ENCODE peak calls at places on chromosomes 3 and 15, in six cellular contexts. T is tibial artery, K is left lung, N is IMR-90, D is GM13976, J is foreskin fibroblast. H is an unnamed sample.

GRCh38 chr15:63576441-63576840 is 20.7 kb upstream of the FBXL22 start:
- DNase-seq in T (no peak), K (no peak), N (no peak), D (no peak), J (peak), H (no peak)

GRCh38 chr3:126146525-126147146 is 33.8 kb downstream of the ALDH1L1 start:
- DNase-seq in T (no peak), K (peak), N (no peak), D (peak), J (no peak), H (no peak)

GRCh38 chr3:150243466-150243865 is 164.6 kb upstream of the TSC22D2 start:
- DNase-seq in T (no peak), K (no peak), N (no peak), D (no peak), J (no peak), H (no peak)

GRCh38 chr3:128170866-128171516 is 17.7 kb downstream of the EEFSEC start:
- DNase-seq in T (peak), K (no peak), N (peak), D (no peak), J (peak), H (no peak)

GRCh38 chr3:19934098-19934566 is at the start of gene EFHB:
- DNase-seq in T (no peak), K (peak), N (peak), D (no peak), J (peak), H (no peak)

GRCh38 chr15:95760508-95760907 is 570.0 kb upstream of the NR2F2 start:
- DNase-seq in T (no peak), K (no peak), N (no peak), D (no peak), J (peak), H (no peak)

GRCh38 chr3:74139648-74140047 is 474.8 kb downstream of the CNTN3 start:
- DNase-seq in T (no peak), K (no peak), N (no peak), D (no peak), J (peak), H (no peak)

GRCh38 chr3:14397531-14397930 is 4.9 kb upstream of the SLC6A6 start:
- DNase-seq in T (peak), K (no peak), N (no peak), D (no peak), J (no peak), H (no peak)

GRCh38 chr3:124456506-124456905 is 273.7 kb upstream of the UMPS start:
- DNase-seq in T (no peak), K (no peak), N (no peak), D (no peak), J (no peak), H (no peak)

GRCh38 chr3:24088782-24089181 is 143.7 kb downstream of the NR1D2 start:
- DNase-seq in T (no peak), K (no peak), N (peak), D (peak), J (peak), H (no peak)

GRCh38 chr3:80533553-80533952 is 765.8 kb upstream of the ROBO1 start:
- DNase-seq in T (no peak), K (no peak), N (no peak), D (no peak), J (no peak), H (no peak)
- TF ChIP-seq CTCF in T (no peak), K (no peak), N (no peak), D (no peak), J (no peak), H (no peak)

DNA sequence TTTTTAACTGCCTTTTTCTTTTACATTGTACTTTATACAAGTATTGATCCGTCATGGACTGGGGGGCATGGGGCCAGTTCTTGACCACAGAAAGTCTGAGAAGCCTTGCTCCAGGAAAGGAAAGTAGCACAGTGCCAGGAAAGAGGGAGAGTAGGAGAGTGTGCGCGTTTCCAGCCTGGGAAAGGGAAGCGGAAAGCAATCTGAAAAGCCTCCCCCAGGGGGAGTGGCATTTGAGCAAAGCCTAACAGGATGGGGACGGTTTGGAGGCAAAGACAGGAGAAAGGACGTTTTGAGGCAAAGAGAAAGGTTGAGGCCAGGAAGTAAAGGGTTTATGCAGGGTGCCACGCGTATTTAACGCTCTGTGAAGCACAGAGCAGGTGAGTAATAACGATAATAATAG is 116.9 kb downstream of the RORA start:
- DNase-seq in T (no peak), K (no peak), N (no peak), D (no peak), J (no peak), H (no peak)
- TF ChIP-seq CTCF in T (no peak), K (no peak), N (no peak), D (no peak), J (no peak), H (no peak)

GRCh38 chr15:57857871-57858270 is 151.4 kb downstream of the POLR2M start:
- DNase-seq in T (no peak), K (no peak), N (no peak), D (no peak), J (no peak), H (no peak)
- TF ChIP-seq CTCF in T (no peak), K (no peak), N (no peak), D (no peak), J (no peak), H (no peak)

GRCh38 chr3:160956785-160957184 is 148.4 kb downstream of the B3GALNT1 start:
- DNase-seq in T (no peak), K (no peak), N (peak), D (peak), J (peak), H (no peak)
- TF ChIP-seq CTCF in T (no peak), K (no peak), N (peak), D (peak), J (peak), H (peak)

GRCh38 chr15:29369261-29369660 is 99.6 kb upstream of the NSMCE3 start:
- DNase-seq in T (no peak), K (no peak), N (no peak), D (no peak), J (no peak), H (no peak)

GRCh38 chr15:29361560-29361959 is 91.9 kb upstream of the NSMCE3 start:
- DNase-seq in T (no peak), K (no peak), N (no peak), D (no peak), J (no peak), H (no peak)

DNA sequence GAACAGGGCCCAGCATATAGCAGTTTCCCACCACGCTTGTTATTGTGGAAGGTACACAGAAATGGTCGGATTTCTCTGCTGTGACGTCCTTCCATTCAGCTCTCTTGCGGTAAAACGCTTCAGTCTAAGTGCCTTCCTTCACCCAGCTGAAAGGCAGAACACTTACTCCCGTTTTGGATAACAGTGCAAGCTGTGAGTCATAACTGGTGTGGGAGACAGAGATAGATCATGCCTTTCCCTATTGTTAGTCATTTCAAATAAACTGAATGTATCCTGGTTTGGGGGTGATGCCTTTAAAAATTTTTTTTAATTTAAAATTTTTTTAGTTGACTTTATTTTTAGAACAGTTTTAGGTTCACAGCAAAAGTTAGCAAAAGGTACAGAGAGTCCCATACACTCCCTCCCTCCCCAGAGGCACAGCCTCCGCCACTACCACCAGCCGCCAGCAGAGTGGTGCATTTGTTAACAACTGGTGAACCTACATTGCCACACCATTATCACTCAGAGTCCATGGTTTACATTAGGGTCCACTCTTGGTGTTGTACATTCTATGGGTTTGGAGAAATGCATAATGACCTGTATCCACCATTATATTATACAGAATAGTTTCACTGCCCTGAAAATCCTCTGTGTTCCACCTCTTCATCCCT is 94.9 kb upstream of the NSMCE3 start:
- DNase-seq in T (no peak), K (no peak), N (peak), D (no peak), J (peak), H (no peak)
- TF ChIP-seq CTCF in T (no peak), K (no peak), N (no peak), D (no peak), J (no peak), H (no peak)

GRCh38 chr3:134839422-134839821 is 44.4 kb downstream of the EPHB1 start:
- DNase-seq in T (no peak), K (no peak), N (no peak), D (no peak), J (no peak), H (peak)

GRCh38 chr3:134839990-134840389 is 44.9 kb downstream of the EPHB1 start:
- DNase-seq in T (peak), K (no peak), N (no peak), D (no peak), J (no peak), H (no peak)

GRCh38 chr3:134833453-134834163 is 38.5 kb downstream of the EPHB1 start:
- DNase-seq in T (no peak), K (no peak), N (no peak), D (no peak), J (no peak), H (no peak)

GRCh38 chr3:134838599-134838998 is 43.5 kb downstream of the EPHB1 start:
- DNase-seq in T (no peak), K (no peak), N (no peak), D (no peak), J (no peak), H (peak)

GRCh38 chr3:134836921-134837320 is 41.9 kb downstream of the EPHB1 start:
- DNase-seq in T (no peak), K (no peak), N (no peak), D (no peak), J (no peak), H (no peak)
- TF ChIP-seq CTCF in T (no peak), K (no peak), N (no peak), D (no peak), J (no peak), H (no peak)

DNA sequence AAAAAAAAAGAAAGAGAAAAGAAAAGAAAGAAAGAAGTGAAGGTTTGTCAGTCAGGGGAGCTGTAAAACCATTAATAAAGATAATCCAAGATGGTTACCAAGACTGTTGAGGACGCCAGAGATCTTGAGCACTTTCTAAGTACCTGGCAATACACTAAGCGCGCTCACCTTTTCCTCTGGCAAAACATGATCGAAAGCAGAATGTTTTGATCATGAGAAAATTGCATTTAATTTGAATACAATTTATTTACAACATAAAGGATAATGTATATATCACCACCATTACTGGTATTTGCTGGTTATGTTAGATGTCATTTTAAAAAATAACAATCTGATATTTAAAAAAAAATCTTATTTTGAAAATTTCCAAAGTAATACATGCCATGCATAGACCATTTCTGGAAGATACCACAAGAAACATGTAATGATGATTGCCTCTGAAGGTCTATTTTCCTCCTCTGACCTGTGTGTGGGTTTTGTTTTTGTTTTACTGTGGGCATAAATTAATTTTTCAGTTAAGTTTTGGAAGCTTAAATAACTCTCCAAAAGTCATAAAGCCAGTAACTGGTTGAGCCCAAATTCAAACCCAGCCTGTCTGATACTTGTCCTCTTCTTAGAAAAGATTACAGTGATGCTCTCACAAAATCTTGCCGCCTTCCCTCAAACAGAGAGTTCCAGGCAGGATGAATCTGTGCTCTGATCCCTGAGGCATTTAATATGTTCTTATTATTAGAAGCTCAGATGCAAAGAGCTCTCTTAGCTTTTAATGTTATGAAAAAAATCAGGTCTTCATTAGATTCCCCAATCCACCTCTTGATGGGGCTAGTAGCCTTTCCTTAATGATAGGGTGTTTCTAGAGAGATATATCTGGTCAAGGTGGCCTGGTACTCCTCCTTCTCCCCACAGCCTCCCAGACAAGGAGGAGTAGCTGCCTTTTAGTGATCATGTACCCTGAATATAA is 2.0 kb downstream of the B2M start:
- DNase-seq in T (no peak), K (no peak), N (peak), D (no peak), J (peak), H (no peak)
- TF ChIP-seq CTCF in T (no peak), K (no peak), N (peak), D (no peak), J (peak), H (peak)